ENCODE peak calls at places on chromosomes 4 and X, in six cellular contexts. One of them, this sample, is unnamed.

GRCh38 chr4:8010618-8011017 is 71.0 kb upstream of the AFAP1 start:
- DNase-seq in suprapubic skin: no peak
- DNase-seq in breast epithelium: no peak
- DNase-seq in HL-60: no peak
- DNase-seq in stomach: peak; percentile 52
- DNase-seq in Panc1: no peak
- DNase-seq in this sample: no peak

GRCh38 chrX:10265775-10266174 is 109.0 kb downstream of the CLCN4 start:
- DNase-seq in suprapubic skin: no peak
- DNase-seq in breast epithelium: no peak
- DNase-seq in HL-60: no peak
- DNase-seq in stomach: no peak
- DNase-seq in Panc1: no peak
- DNase-seq in this sample: no peak

GRCh38 chr4:38132140-38132673 is 172.0 kb downstream of the PTTG2 start:
- DNase-seq in suprapubic skin: no peak
- DNase-seq in breast epithelium: no peak
- DNase-seq in HL-60: no peak
- DNase-seq in stomach: no peak
- DNase-seq in Panc1: no peak
- DNase-seq in this sample: peak; percentile 81

GRCh38 chrX:154373340-154374306 is 811 bp downstream of the FLNA start:
- DNase-seq in suprapubic skin: no peak
- DNase-seq in breast epithelium: peak; percentile 74
- DNase-seq in HL-60: peak; percentile 29
- DNase-seq in stomach: peak; percentile 67
- DNase-seq in Panc1: peak; percentile 61
- DNase-seq in this sample: no peak

GRCh38 chr4:77821775-77822174 is 2.6 kb upstream of the CNOT6L start:
- DNase-seq in suprapubic skin: no peak
- DNase-seq in breast epithelium: no peak
- DNase-seq in HL-60: no peak
- DNase-seq in stomach: no peak
- DNase-seq in Panc1: no peak
- DNase-seq in this sample: no peak

GRCh38 chrX:151828434-151829080 is 84.1 kb upstream of the MAGEA4 start:
- DNase-seq in suprapubic skin: no peak
- DNase-seq in breast epithelium: no peak
- DNase-seq in HL-60: no peak
- DNase-seq in stomach: no peak
- DNase-seq in Panc1: no peak
- DNase-seq in this sample: no peak

GRCh38 chr4:73822389-73822788 is 14.1 kb upstream of the CXCL6 start:
- DNase-seq in suprapubic skin: no peak
- DNase-seq in breast epithelium: no peak
- DNase-seq in HL-60: no peak
- DNase-seq in stomach: no peak
- DNase-seq in Panc1: no peak
- DNase-seq in this sample: no peak

GRCh38 chr4:99938243-99938753 is 8.1 kb downstream of the DNAJB14 start:
- DNase-seq in suprapubic skin: no peak
- DNase-seq in breast epithelium: no peak
- DNase-seq in HL-60: no peak
- DNase-seq in stomach: no peak
- DNase-seq in Panc1: no peak
- DNase-seq in this sample: no peak

GRCh38 chrX:134623293-134624045 is 34.8 kb downstream of the PLAC1 start:
- DNase-seq in suprapubic skin: no peak
- DNase-seq in breast epithelium: no peak
- DNase-seq in HL-60: no peak
- DNase-seq in stomach: no peak
- DNase-seq in Panc1: no peak
- DNase-seq in this sample: no peak

GRCh38 chrX:41234962-41235361 is 99.0 kb upstream of the DDX3X start:
- DNase-seq in suprapubic skin: no peak
- DNase-seq in breast epithelium: no peak
- DNase-seq in HL-60: no peak
- DNase-seq in stomach: no peak
- DNase-seq in Panc1: no peak
- DNase-seq in this sample: no peak

GRCh38 chr4:109588176-109588575 is 28.1 kb downstream of the MCUB start:
- DNase-seq in suprapubic skin: no peak
- DNase-seq in breast epithelium: no peak
- DNase-seq in HL-60: no peak
- DNase-seq in stomach: no peak
- DNase-seq in Panc1: no peak
- DNase-seq in this sample: no peak

GRCh38 chr4:66565796-66566195 is 895.5 kb upstream of the EPHA5 start:
- DNase-seq in suprapubic skin: no peak
- DNase-seq in breast epithelium: no peak
- DNase-seq in HL-60: no peak
- DNase-seq in stomach: no peak
- DNase-seq in Panc1: no peak
- DNase-seq in this sample: no peak

GRCh38 chrX:123878177-123878576 is 18.3 kb downstream of the XIAP start:
- DNase-seq in suprapubic skin: no peak
- DNase-seq in breast epithelium: no peak
- DNase-seq in HL-60: no peak
- DNase-seq in stomach: no peak
- DNase-seq in Panc1: no peak
- DNase-seq in this sample: peak; percentile 69

GRCh38 chr4:136680271-136680670 is 852.0 kb downstream of the PCDH18 start:
- DNase-seq in suprapubic skin: no peak
- DNase-seq in breast epithelium: no peak
- DNase-seq in HL-60: no peak
- DNase-seq in stomach: no peak
- DNase-seq in Panc1: no peak
- DNase-seq in this sample: peak; percentile 98

GRCh38 chr4:183175631-183176232 is 76.7 kb downstream of the WWC2 start:
- DNase-seq in suprapubic skin: no peak
- DNase-seq in breast epithelium: no peak
- DNase-seq in HL-60: no peak
- DNase-seq in stomach: no peak
- DNase-seq in Panc1: no peak
- DNase-seq in this sample: peak; percentile 48

GRCh38 chr4:180823116-180823515 is 1420.1 kb upstream of the TENM3 start:
- DNase-seq in suprapubic skin: no peak
- DNase-seq in breast epithelium: no peak
- DNase-seq in HL-60: no peak
- DNase-seq in stomach: no peak
- DNase-seq in Panc1: no peak
- DNase-seq in this sample: no peak

GRCh38 chrX:110938977-110939732 is 143.5 kb upstream of the CHRDL1 start:
- DNase-seq in suprapubic skin: no peak
- DNase-seq in breast epithelium: no peak
- DNase-seq in HL-60: no peak
- DNase-seq in stomach: no peak
- DNase-seq in Panc1: no peak
- DNase-seq in this sample: no peak

GRCh38 chr4:154982187-154983047 is 201.3 kb downstream of the RBM46 start:
- DNase-seq in suprapubic skin: no peak
- DNase-seq in breast epithelium: peak; percentile 67
- DNase-seq in HL-60: no peak
- DNase-seq in stomach: peak; percentile 74
- DNase-seq in Panc1: peak; percentile 30
- DNase-seq in this sample: peak; percentile 14

GRCh38 chr4:13527983-13528822 is 16.1 kb downstream of the NKX3-2 start:
- DNase-seq in suprapubic skin: no peak
- DNase-seq in breast epithelium: no peak
- DNase-seq in HL-60: peak; percentile 94
- DNase-seq in stomach: no peak
- DNase-seq in Panc1: no peak
- DNase-seq in this sample: no peak

DNA sequence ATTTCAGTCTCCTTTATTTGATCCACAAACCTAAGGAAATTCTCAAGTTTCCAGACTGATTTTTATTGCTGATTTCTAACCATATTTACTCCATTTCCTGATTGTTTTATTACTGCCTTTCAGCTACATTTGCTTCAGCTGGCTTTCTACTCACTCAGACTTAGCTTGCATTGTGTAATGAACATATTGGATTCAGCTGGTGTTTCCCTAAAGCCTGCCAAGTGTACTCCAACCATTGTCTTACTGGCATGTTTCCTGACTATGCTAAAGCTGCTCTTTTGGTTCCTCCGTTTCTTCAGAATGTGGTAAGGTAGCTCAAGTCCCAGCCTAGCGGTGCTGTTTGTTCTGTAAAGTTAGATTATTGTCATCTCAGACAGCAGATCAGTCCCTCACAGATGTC is 53.2 kb upstream of the GLRA2 start:
- DNase-seq in suprapubic skin: no peak
- DNase-seq in breast epithelium: no peak
- DNase-seq in HL-60: no peak
- DNase-seq in stomach: no peak
- DNase-seq in Panc1: no peak
- DNase-seq in this sample: no peak
- TF ChIP-seq POLR2AphosphoS5 in suprapubic skin: no peak
- TF ChIP-seq POLR2AphosphoS5 in breast epithelium: no peak
- TF ChIP-seq POLR2AphosphoS5 in HL-60: no peak
- TF ChIP-seq POLR2AphosphoS5 in stomach: no peak
- TF ChIP-seq POLR2AphosphoS5 in Panc1: no peak
- TF ChIP-seq POLR2AphosphoS5 in this sample: no peak

GRCh38 chr4:95545526-95545925 is 3.2 kb downstream of the UNC5C start:
- DNase-seq in suprapubic skin: no peak
- DNase-seq in breast epithelium: no peak
- DNase-seq in HL-60: no peak
- DNase-seq in stomach: no peak
- DNase-seq in Panc1: no peak
- DNase-seq in this sample: no peak
- H3K4me3 ChIP-seq in suprapubic skin: no peak overlapping the region
- H3K4me3 ChIP-seq in breast epithelium: no peak overlapping the region
- H3K4me3 ChIP-seq in HL-60: no peak overlapping the region
- H3K4me3 ChIP-seq in stomach: no peak overlapping the region
- H3K4me3 ChIP-seq in Panc1: peak overlapping the region; percentile 14
- H3K4me3 ChIP-seq in this sample: no peak overlapping the region

GRCh38 chr4:16596267-16596666 is 302.2 kb downstream of the LDB2 start:
- DNase-seq in suprapubic skin: no peak
- DNase-seq in breast epithelium: no peak
- DNase-seq in HL-60: no peak
- DNase-seq in stomach: no peak
- DNase-seq in Panc1: no peak
- DNase-seq in this sample: no peak
- TF ChIP-seq POLR2AphosphoS5 in suprapubic skin: no peak
- TF ChIP-seq POLR2AphosphoS5 in breast epithelium: no peak
- TF ChIP-seq POLR2AphosphoS5 in HL-60: no peak
- TF ChIP-seq POLR2AphosphoS5 in stomach: no peak
- TF ChIP-seq POLR2AphosphoS5 in Panc1: no peak
- TF ChIP-seq POLR2AphosphoS5 in this sample: no peak

DNA sequence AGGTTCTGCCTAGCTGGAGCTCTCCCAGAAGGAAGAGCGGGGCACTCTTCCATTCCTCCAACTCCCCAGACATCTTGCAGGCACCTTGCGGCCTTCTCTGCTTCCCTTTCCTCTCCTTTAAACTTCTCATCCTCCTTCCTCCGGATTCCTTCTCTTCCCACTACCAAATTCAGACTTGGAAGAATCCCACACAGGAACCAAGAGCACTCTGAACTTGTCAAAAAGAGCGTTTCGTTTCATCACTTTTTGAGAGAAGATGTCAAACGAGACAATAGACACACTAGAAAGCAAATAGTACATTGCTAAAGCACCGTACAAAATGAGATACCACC is 512 bp upstream of the UCP1 start:
- DNase-seq in suprapubic skin: no peak
- DNase-seq in breast epithelium: no peak
- DNase-seq in HL-60: no peak
- DNase-seq in stomach: no peak
- DNase-seq in Panc1: no peak
- DNase-seq in this sample: no peak
- H3K4me3 ChIP-seq in suprapubic skin: peak overlapping the region; percentile 52
- H3K4me3 ChIP-seq in breast epithelium: peak overlapping the region; percentile 43
- H3K4me3 ChIP-seq in HL-60: no peak overlapping the region
- H3K4me3 ChIP-seq in stomach: peak overlapping the region; percentile 47
- H3K4me3 ChIP-seq in Panc1: no peak overlapping the region
- H3K4me3 ChIP-seq in this sample: no peak overlapping the region

DNA sequence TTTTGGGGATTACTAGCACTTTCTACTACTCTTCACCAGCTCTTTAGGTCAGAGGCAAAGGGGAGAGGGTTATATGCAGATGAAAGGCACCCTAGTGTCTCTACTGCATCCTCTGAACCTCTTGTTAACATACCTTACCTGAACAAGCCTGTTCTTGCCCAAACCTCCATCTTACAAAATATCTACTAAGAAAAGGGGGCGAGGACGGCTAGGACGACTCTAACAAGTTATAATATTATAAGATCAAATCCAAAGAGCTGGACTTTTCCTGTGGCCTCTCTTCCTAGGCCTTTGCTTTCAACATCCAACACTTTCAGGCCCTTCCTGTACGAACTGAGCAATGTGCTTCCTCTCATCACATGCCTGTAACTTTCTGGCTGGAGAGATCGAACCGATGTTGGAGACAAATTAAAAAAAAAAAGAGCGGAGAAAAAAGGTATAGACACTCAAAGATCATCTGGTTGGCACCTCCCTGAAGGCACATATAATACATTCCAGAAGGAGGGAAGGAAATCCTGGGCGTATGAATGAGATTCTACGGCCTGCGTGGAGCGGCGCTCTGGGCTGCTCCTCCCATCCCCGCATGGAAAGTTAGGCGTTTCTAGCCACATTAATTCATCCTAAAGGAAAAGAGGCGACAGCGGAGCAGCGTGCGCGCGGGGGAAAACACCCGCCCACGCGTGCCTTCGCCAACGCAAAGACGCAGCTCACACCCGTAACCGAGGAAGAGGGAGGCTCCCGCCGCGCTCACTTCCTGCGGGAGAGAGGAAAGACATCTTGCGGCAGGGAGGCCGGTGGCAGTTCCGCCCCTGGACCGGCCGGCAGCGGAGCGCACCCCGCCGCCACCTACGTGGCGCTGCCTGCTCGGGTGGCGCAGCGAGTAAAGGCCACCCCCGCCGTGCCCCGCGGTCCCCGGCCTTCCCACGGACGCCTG is 803 bp downstream of the PRDM5 start:
- DNase-seq in suprapubic skin: peak; percentile 86
- DNase-seq in breast epithelium: peak; percentile 53
- DNase-seq in HL-60: no peak
- DNase-seq in stomach: peak; percentile 59
- DNase-seq in Panc1: no peak
- DNase-seq in this sample: no peak
- TF ChIP-seq POLR2AphosphoS5 in suprapubic skin: no peak
- TF ChIP-seq POLR2AphosphoS5 in breast epithelium: peak; percentile 15
- TF ChIP-seq POLR2AphosphoS5 in HL-60: peak; percentile 62
- TF ChIP-seq POLR2AphosphoS5 in stomach: no peak
- TF ChIP-seq POLR2AphosphoS5 in Panc1: peak; percentile 18
- TF ChIP-seq POLR2AphosphoS5 in this sample: no peak

This sample was measured in SK-N-MC.